ENCODE peak calls at places on chromosomes 3 and 15, in nine cellular contexts. X, A, L, O, R, H, G, T and V are unnamed samples.

GRCh38 chr3:148466143-148466542 is 231.6 kb upstream of the AGTR1 start:
- DNase-seq in X (no peak), A (no peak), L (no peak), O (no peak), R (peak; percentile 73), H (no peak), G (no peak), T (no peak), V (no peak)

GRCh38 chr3:62604301-62604700 is 231.0 kb upstream of the FEZF2 start:
- DNase-seq in X (no peak), A (no peak), L (no peak), O (no peak), R (peak; percentile 88), H (no peak), G (no peak), T (no peak), V (no peak)

GRCh38 chr3:113166719-113167492 is 44.5 kb upstream of the BOC start:
- DNase-seq in X (peak; percentile 59), A (no peak), L (no peak), O (peak; percentile 77), R (peak; percentile 65), H (no peak), G (no peak), T (peak; percentile 34), V (no peak)

GRCh38 chr3:42539871-42540714 is 37.6 kb downstream of the VIPR1 start:
- DNase-seq in X (peak; percentile 83), A (no peak), L (peak; percentile 38), O (peak; percentile 72), R (no peak), H (peak; percentile 85), G (peak; percentile 51), T (peak; percentile 89), V (no peak)

GRCh38 chr15:82890338-82891024 is 62.0 kb downstream of the HOMER2 start:
- DNase-seq in X (no peak), A (no peak), L (no peak), O (no peak), R (peak; percentile 0), H (no peak), G (no peak), T (no peak), V (no peak)

GRCh38 chr15:90099868-90100854 is 2.1 kb downstream of the IDH2 start:
- DNase-seq in X (peak; percentile 86), A (peak; percentile 69), L (peak; percentile 27), O (no peak), R (peak; percentile 53), H (peak; percentile 32), G (no peak), T (peak; percentile 69), V (no peak)

GRCh38 chr3:168156479-168156878 is 60.8 kb upstream of the GOLIM4 start:
- DNase-seq in X (peak; percentile 13), A (no peak), L (no peak), O (no peak), R (no peak), H (no peak), G (no peak), T (no peak), V (no peak)

GRCh38 chr3:177772908-177773557 is 575.8 kb upstream of the TBL1XR1 start:
- DNase-seq in X (no peak), A (no peak), L (no peak), O (no peak), R (no peak), H (no peak), G (no peak), T (no peak), V (no peak)

GRCh38 chr3:7793786-7794185 is 707.8 kb upstream of the LMCD1 start:
- DNase-seq in X (no peak), A (no peak), L (no peak), O (no peak), R (no peak), H (no peak), G (no peak), T (no peak), V (no peak)

GRCh38 chr3:110413291-110413690 is 658.3 kb upstream of the NECTIN3 start:
- DNase-seq in X (no peak), A (no peak), L (no peak), O (no peak), R (no peak), H (no peak), G (no peak), T (no peak), V (no peak)

GRCh38 chr15:84983711-84984110 is 2.1 kb downstream of the PDE8A start:
- DNase-seq in X (no peak), A (no peak), L (no peak), O (no peak), R (peak; percentile 23), H (no peak), G (no peak), T (peak; percentile 25), V (no peak)

GRCh38 chr3:58059349-58060321 is 51.4 kb downstream of the FLNB start:
- DNase-seq in X (peak; percentile 65), A (no peak), L (no peak), O (peak; percentile 47), R (peak; percentile 99), H (no peak), G (no peak), T (peak; percentile 44), V (no peak)

GRCh38 chr3:49253512-49253911 is 23.5 kb downstream of the C3orf62 start:
- DNase-seq in X (no peak), A (no peak), L (no peak), O (no peak), R (no peak), H (no peak), G (no peak), T (no peak), V (no peak)

GRCh38 chr3:143063018-143063417 is 56.6 kb upstream of the CHST2 start:
- DNase-seq in X (no peak), A (no peak), L (no peak), O (no peak), R (peak; percentile 68), H (no peak), G (no peak), T (no peak), V (no peak)

GRCh38 chr15:85545185-85545584 is 164.8 kb downstream of the AKAP13 start:
- DNase-seq in X (peak; percentile 38), A (no peak), L (no peak), O (no peak), R (peak; percentile 33), H (no peak), G (no peak), T (no peak), V (no peak)

GRCh38 chr3:130480736-130481135 is 36.2 kb upstream of the COL6A6 start:
- DNase-seq in X (peak; percentile 48), A (no peak), L (no peak), O (peak; percentile 41), R (peak; percentile 28), H (no peak), G (peak; percentile 3), T (no peak), V (no peak)

GRCh38 chr3:56904526-56905245 is 102.9 kb upstream of the ARHGEF3 start:
- DNase-seq in X (no peak), A (no peak), L (no peak), O (no peak), R (no peak), H (no peak), G (no peak), T (peak; percentile 28), V (no peak)

GRCh38 chr15:31145271-31145911 is 43.9 kb upstream of the TRPM1 start:
- DNase-seq in X (no peak), A (no peak), L (no peak), O (no peak), R (peak; percentile 17), H (no peak), G (no peak), T (no peak), V (no peak)
- TF ChIP-seq CTCF in X (peak; percentile 8), A (no peak), L (no peak), O (peak; percentile 29), R (no peak), H (no peak), G (peak; percentile 39), T (no peak), V (no peak)

GRCh38 chr3:117016359-117016758 is 306.8 kb downstream of the TUSC7 start:
- DNase-seq in X (no peak), A (no peak), L (no peak), O (no peak), R (no peak), H (no peak), G (no peak), T (no peak), V (no peak)
- TF ChIP-seq CTCF in X (no peak), A (no peak), L (no peak), O (no peak), R (no peak), H (no peak), G (no peak), T (no peak), V (no peak)

DNA sequence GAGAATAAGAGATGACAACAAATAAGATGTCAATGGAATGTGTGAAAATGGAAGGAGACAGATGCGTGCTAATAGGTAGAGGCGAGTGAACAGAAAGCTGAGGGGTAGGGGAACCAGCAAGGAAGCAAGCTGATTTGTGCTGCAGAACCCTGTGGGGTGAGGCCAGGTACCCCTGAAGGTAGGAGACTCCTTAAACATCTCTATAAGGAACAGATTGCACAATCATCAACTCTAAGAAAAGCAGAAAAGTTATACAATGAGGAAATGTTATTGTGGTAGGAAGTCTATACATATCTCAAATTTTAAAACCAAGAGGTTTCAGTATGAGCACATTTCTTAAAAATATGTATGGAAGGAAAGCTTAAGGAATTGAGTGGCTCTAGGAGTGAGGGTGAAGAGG is 315.0 kb upstream of the TPM1 start:
- DNase-seq in X (no peak), A (no peak), L (no peak), O (no peak), R (no peak), H (no peak), G (no peak), T (no peak), V (no peak)
- TF ChIP-seq CTCF in X (no peak), A (no peak), L (no peak), O (no peak), R (no peak), H (no peak), G (no peak), T (no peak), V (no peak)

DNA sequence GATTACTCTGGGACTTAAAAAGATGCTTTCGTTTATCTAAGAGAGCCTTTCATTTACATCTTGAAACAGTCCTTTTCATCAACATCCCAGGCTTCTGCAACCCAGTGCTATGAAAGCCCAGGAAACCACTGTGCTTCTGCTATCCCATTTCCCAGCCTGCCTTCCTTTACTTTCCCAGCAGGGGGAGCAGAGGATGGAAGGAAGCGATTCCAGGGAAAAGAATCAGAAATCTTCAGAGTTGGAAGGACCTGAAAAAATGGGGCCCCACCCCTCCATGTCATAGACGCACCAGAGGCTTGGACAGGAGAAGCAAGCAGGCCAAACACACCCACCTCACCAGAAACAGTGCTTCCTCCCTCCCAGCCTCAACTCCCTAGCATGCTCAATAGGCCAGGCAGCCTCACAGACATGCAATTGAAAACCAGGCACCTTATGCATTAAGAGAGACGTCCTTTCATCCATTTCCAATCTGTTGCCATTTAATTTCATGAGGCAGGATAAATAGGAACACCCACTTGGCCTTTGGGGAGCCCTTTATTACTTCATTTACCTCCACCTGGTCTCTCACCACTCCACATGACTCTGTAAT is 584.1 kb downstream of the NTRK3 start:
- DNase-seq in X (peak; percentile 6), A (no peak), L (no peak), O (peak; percentile 35), R (peak; percentile 41), H (no peak), G (peak; percentile 38), T (peak; percentile 3), V (no peak)
- TF ChIP-seq CTCF in X (peak; percentile 45), A (no peak), L (peak; percentile 22), O (peak; percentile 89), R (peak; percentile 78), H (no peak), G (peak; percentile 67), T (no peak), V (peak; percentile 8)